ENCODE peak calls at places on chromosomes 2 and 18, in nine cellular contexts. G is tibial artery; H is NCI-H1048; W is NB4; P is activated effector memory CD4-positive, alpha-beta T cell treated with Interleukin-2 at 50 U/mL for 16 hours; B is spleen; X is HL-60; U is GM23248; Y is PC-9. E is an unnamed sample.
A peak's percentile ranks its signal among the peaks of the same experiment; 100 is the strongest.

GRCh38 chr2:54599914-54600313 is 123.5 kb upstream of the EML6 start:
- DNase-seq in G (peak; percentile 81), H (no peak), W (no peak), P (no peak), B (no peak), X (no peak), U (peak; percentile 59), Y (no peak), E (peak; percentile 86)

GRCh38 chr18:59343916-59344315 is 15.1 kb downstream of the LMAN1 start:
- DNase-seq in G (no peak), H (no peak), W (no peak), P (no peak), B (no peak), X (no peak), U (no peak), Y (no peak), E (no peak)

GRCh38 chr2:212033888-212034287 is 504.7 kb downstream of the ERBB4 start:
- DNase-seq in G (no peak), H (no peak), W (no peak), P (no peak), B (no peak), X (no peak), U (no peak), Y (no peak), E (no peak)

GRCh38 chr2:172647439-172647838 is 88.2 kb upstream of the RAPGEF4 start:
- DNase-seq in G (no peak), H (no peak), W (no peak), P (no peak), B (no peak), X (no peak), U (peak; percentile 67), Y (no peak), E (no peak)

GRCh38 chr2:154992826-154993225 is 294.3 kb downstream of the KCNJ3 start:
- DNase-seq in G (no peak), H (no peak), W (no peak), P (no peak), B (no peak), X (no peak), U (no peak), Y (no peak), E (peak; percentile 7)

GRCh38 chr2:128735296-128735960 is 416.8 kb upstream of the HS6ST1 start:
- DNase-seq in G (no peak), H (no peak), W (peak; percentile 71), P (no peak), B (no peak), X (no peak), U (no peak), Y (no peak), E (no peak)

GRCh38 chr2:170221317-170222288 is 43.7 kb downstream of the MYO3B start:
- DNase-seq in G (no peak), H (no peak), W (no peak), P (no peak), B (no peak), X (no peak), U (no peak), Y (no peak), E (no peak)

GRCh38 chr2:85012855-85013254 is 41.9 kb downstream of the KCMF1 start:
- DNase-seq in G (no peak), H (no peak), W (no peak), P (no peak), B (no peak), X (no peak), U (peak; percentile 37), Y (no peak), E (no peak)

GRCh38 chr2:219406861-219407230 is 11.3 kb upstream of the DES start:
- DNase-seq in G (peak; percentile 96), H (no peak), W (no peak), P (no peak), B (no peak), X (no peak), U (peak; percentile 99), Y (no peak), E (peak; percentile 94)

GRCh38 chr2:218980800-218981389 is 4.1 kb downstream of the FEV start:
- DNase-seq in G (no peak), H (no peak), W (peak; percentile 40), P (no peak), B (peak; percentile 63), X (no peak), U (peak; percentile 33), Y (no peak), E (no peak)

GRCh38 chr2:137220438-137220998 is 455.2 kb downstream of the THSD7B start:
- DNase-seq in G (no peak), H (no peak), W (no peak), P (no peak), B (no peak), X (no peak), U (peak; percentile 78), Y (no peak), E (no peak)

GRCh38 chr18:9613550-9614400 is 584 bp downstream of the PPP4R1 start:
- DNase-seq in G (peak; percentile 75), H (no peak), W (peak; percentile 83), P (peak; percentile 30), B (peak; percentile 93), X (peak; percentile 67), U (peak; percentile 76), Y (peak; percentile 74), E (peak; percentile 66)

GRCh38 chr2:179817181-179817841 is 44.1 kb downstream of the ZNF385B start:
- DNase-seq in G (no peak), H (no peak), W (no peak), P (no peak), B (no peak), X (no peak), U (no peak), Y (no peak), E (no peak)

GRCh38 chr2:230691005-230691647 is 21.5 kb upstream of the CAB39 start:
- DNase-seq in G (no peak), H (no peak), W (no peak), P (no peak), B (no peak), X (no peak), U (peak; percentile 61), Y (peak; percentile 99), E (no peak)

GRCh38 chr2:173468394-173468793 is 113.7 kb downstream of the CDCA7 start:
- DNase-seq in G (no peak), H (no peak), W (no peak), P (no peak), B (no peak), X (no peak), U (no peak), Y (no peak), E (no peak)

GRCh38 chr2:42835577-42836371 is 43.4 kb upstream of the HAAO start:
- DNase-seq in G (peak; percentile 81), H (no peak), W (peak; percentile 99), P (no peak), B (no peak), X (peak; percentile 70), U (peak; percentile 98), Y (peak; percentile 97), E (no peak)

GRCh38 chr18:77043541-77044280 is 88.9 kb downstream of the MBP start:
- DNase-seq in G (no peak), H (no peak), W (no peak), P (no peak), B (no peak), X (no peak), U (no peak), Y (no peak), E (no peak)

GRCh38 chr2:237181844-237182243 is 96.2 kb downstream of the COPS8 start:
- DNase-seq in G (no peak), H (no peak), W (no peak), P (no peak), B (no peak), X (no peak), U (peak; percentile 90), Y (peak; percentile 57), E (no peak)